ENCODE peak calls at places on chromosomes 1 and 21, in six cellular contexts. S is cardiac muscle cell; L is IMR-90; K is CD8-positive, alpha-beta memory T cell; V is ovary; X is pancreas. W is an unnamed sample.

GRCh38 chr1:55285849-55286248 is 70.7 kb upstream of the USP24 start:
- DNase-seq in S (no peak), L (no peak), K (no peak), V (no peak), X (no peak), W (no peak)

GRCh38 chr1:117959364-117959763 is 29.8 kb downstream of the WDR3 start:
- DNase-seq in S (peak; percentile 57), L (peak; percentile 45), K (no peak), V (no peak), X (no peak), W (no peak)

GRCh38 chr1:169367096-169367685 is 406 bp downstream of the NME7 start:
- DNase-seq in S (no peak), L (no peak), K (no peak), V (no peak), X (no peak), W (no peak)

GRCh38 chr1:184299076-184299790 is 87.6 kb upstream of the C1orf21 start:
- DNase-seq in S (peak; percentile 75), L (peak; percentile 95), K (no peak), V (no peak), X (no peak), W (peak; percentile 72)

GRCh38 chr1:84583648-84584047 is 9.4 kb upstream of the CTBS start:
- DNase-seq in S (peak; percentile 59), L (no peak), K (no peak), V (no peak), X (no peak), W (no peak)

GRCh38 chr1:93179886-93180722 is at the start of gene TMED5:
- DNase-seq in S (peak; percentile 100), L (peak; percentile 98), K (peak; percentile 98), V (peak; percentile 97), X (peak; percentile 97), W (peak; percentile 98)

GRCh38 chr1:227318852-227319607 is 738 bp upstream of the CDC42BPA start:
- DNase-seq in S (peak; percentile 65), L (peak; percentile 56), K (no peak), V (peak; percentile 59), X (no peak), W (peak; percentile 23)

GRCh38 chr1:15678578-15678977 is 5.5 kb upstream of the PLEKHM2 start:
- DNase-seq in S (peak; percentile 79), L (peak; percentile 81), K (no peak), V (no peak), X (no peak), W (peak; percentile 51)

GRCh38 chr21:20343186-20343585 is 655.0 kb upstream of the NCAM2 start:
- DNase-seq in S (no peak), L (no peak), K (no peak), V (no peak), X (no peak), W (no peak)

GRCh38 chr1:117368116-117369108 is 1.2 kb downstream of the MAN1A2 start:
- DNase-seq in S (peak; percentile 19), L (peak; percentile 11), K (no peak), V (no peak), X (no peak), W (peak; percentile 11)

GRCh38 chr1:84370831-84371394 is 27.4 kb upstream of the DNASE2B start:
- DNase-seq in S (peak; percentile 63), L (peak; percentile 88), K (no peak), V (no peak), X (no peak), W (no peak)

GRCh38 chr1:151056574-151056973 is 2.8 kb downstream of the CDC42SE1 start:
- DNase-seq in S (no peak), L (no peak), K (no peak), V (no peak), X (no peak), W (no peak)

GRCh38 chr1:204705888-204706837 is 20.6 kb upstream of the LRRN2 start:
- DNase-seq in S (no peak), L (no peak), K (no peak), V (no peak), X (no peak), W (no peak)

GRCh38 chr1:40692429-40692905 is 963 bp downstream of the NFYC start:
- DNase-seq in S (peak; percentile 47), L (peak; percentile 25), K (no peak), V (no peak), X (no peak), W (no peak)

GRCh38 chr21:42609806-42610205 is 43.6 kb upstream of the PDE9A start:
- DNase-seq in S (no peak), L (no peak), K (no peak), V (no peak), X (no peak), W (no peak)

GRCh38 chr21:34836103-34836932 is 167.5 kb downstream of the CLIC6 start:
- DNase-seq in S (peak; percentile 99), L (peak; percentile 100), K (no peak), V (peak; percentile 44), X (no peak), W (peak; percentile 97)
- H3K4me3 ChIP-seq in S (no peak overlapping the region), L (no peak overlapping the region), K (no peak overlapping the region), V (no peak overlapping the region), X (no peak overlapping the region), W (no peak overlapping the region)

DNA sequence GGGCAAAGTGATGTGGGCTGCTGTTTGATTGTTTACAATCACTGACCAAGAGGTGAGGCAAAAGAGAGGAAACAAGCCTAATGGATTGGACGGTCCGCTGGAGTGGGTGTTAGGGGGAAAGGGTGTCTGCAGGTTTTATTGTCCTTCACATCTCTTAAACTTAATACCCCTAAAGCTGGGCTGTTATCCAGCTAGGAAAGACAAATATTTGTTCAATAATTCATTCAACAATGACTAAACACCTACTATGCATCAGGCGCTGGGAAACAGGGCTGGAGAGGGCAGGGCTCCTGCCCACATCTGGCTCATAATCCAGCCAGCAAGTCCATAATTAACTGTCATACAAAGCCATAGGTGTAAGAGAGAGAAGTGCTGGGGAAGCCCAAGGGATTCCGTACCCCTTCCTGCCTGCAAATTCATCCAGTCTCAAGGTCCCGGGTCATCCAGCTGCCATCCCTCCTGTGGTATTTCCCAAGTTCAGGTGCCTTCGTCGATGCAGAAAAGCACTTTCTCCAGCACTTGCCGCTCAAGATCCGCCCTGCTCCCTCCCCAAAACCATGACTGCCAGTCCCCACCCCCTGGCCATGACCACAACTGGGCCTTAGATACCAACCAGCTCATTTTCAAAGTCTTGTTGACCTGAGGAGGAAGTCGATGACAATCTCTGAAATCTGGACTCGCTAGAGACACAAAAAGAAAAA is 10.7 kb downstream of the TMEM63A start:
- DNase-seq in S (no peak), L (no peak), K (peak; percentile 41), V (no peak), X (no peak), W (peak; percentile 48)
- H3K36me3 ChIP-seq in S (peaks cover 11% of the 10 kb centered on the region), L (peaks cover 48% of the 10 kb centered on the region), K (peaks cover 80% of the 10 kb centered on the region), V (peaks cover 2% of the 10 kb centered on the region), X (peaks cover 4% of the 10 kb centered on the region), W (peaks cover 35% of the 10 kb centered on the region)

DNA sequence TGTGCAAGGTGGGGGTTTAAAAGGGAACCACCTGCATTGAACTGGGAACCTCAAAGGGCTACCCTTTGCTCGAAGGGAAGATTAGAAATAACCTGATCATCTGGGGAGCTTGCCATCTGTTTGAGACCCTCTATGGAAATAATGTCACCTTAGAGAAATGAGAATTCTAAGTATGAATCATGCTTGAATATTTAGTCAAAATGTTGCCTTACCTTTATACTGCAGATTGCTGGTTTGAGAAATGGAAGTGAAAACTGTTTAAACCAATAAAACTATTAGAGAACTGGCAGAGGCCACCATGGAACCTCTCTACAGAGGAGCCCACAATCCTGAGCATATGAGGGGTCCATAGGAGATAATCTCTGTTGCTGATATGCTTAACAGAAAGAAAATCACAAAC is 131.2 kb upstream of the FAM78B start:
- DNase-seq in S (no peak), L (no peak), K (no peak), V (no peak), X (no peak), W (no peak)
- H3K9me3 ChIP-seq in S (no peaks in the 10 kb centered on the region), L (peaks cover 18% of the 10 kb centered on the region), K (no peaks in the 10 kb centered on the region), V (no peaks in the 10 kb centered on the region), X (no peaks in the 10 kb centered on the region), W (no peaks in the 10 kb centered on the region)

GRCh38 chr1:27567183-27567526 is 36.8 kb downstream of the AHDC1 start:
- DNase-seq in S (no peak), L (no peak), K (no peak), V (no peak), X (no peak), W (no peak)

GRCh38 chr1:27569088-27569459 is 34.9 kb downstream of the AHDC1 start:
- DNase-seq in S (no peak), L (no peak), K (no peak), V (no peak), X (no peak), W (no peak)

GRCh38 chr1:27569506-27570382 is 34.2 kb downstream of the AHDC1 start:
- DNase-seq in S (no peak), L (no peak), K (no peak), V (peak; percentile 52), X (peak; percentile 67), W (no peak)

GRCh38 chr1:27567931-27568246 is 36.1 kb downstream of the AHDC1 start:
- DNase-seq in S (no peak), L (no peak), K (no peak), V (peak; percentile 47), X (no peak), W (no peak)

DNA sequence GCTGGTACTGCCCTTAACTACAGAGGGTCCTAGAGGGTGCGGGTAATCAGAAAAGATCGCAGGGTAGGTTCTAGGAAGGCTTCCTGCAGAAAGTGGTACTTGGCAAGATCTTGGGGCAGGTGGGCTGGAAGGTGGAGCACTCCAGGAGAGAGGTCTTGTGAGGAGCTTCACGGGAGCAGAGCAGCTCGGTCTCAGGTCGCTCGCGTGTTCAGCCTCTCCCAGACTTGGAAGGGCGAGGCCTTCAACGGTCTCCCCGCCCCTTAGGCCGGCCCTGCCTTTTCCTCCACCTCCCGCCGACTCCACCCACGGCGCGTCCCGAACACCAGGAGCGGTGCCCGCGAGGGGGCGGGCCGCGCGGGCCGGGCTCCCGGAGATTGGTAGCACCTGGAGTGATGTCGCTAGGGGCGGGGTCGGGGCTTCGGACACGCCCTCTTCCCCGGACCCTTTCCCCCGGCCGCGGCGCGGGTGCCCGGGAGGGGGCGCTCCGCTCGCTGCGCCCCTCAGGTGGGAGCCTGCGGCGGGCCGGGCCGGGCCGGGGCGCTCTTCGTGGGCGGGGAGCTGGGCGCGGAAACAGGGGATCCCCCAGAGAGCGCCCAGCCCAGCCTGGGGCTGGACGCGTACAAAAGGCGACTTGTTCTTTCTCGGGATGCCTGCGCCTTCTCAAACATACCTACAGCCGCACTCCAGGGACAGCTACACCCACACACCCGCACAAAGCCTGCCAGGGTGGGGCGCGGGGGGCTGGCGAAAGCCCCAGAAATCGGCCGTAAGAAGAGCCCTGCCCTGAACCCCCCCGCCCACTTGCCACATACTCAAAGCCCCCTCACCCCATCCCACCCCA is 35.5 kb downstream of the AHDC1 start:
- DNase-seq in S (peak; percentile 96), L (peak; percentile 81), K (peak; percentile 91), V (peak; percentile 96), X (peak; percentile 99), W (no peak)
- H3K4me3 ChIP-seq in S (no peak overlapping the region), L (no peak overlapping the region), K (peak overlapping the region; percentile 30), V (peak overlapping the region; percentile 34), X (peak overlapping the region; percentile 15), W (no peak overlapping the region)

DNA sequence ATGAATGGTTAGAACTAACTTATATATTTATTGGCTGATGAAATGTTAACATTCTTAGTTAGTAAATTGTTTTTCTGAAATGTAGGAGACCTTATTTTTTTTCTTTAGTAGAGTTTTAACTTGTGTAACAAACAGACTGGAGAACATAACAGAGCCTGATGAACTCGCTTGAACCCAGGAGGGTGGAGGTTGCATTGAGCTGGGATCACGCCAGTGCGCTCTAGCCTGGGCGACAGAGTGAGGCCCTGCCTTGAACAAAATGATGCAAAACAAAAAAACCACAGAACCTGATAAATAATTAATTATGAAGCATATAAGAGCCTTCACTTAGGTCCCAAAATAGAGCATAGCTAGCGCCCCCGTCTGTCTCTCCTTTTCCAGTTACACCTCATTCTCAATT is 55.5 kb downstream of the MTR start:
- DNase-seq in S (no peak), L (no peak), K (no peak), V (no peak), X (no peak), W (no peak)
- H3K36me3 ChIP-seq in S (peaks cover 42% of the 10 kb centered on the region), L (peaks cover 19% of the 10 kb centered on the region), K (peaks cover 35% of the 10 kb centered on the region), V (no peaks in the 10 kb centered on the region), X (no peaks in the 10 kb centered on the region), W (peaks cover 59% of the 10 kb centered on the region)

W was measured in MG63.